ENCODE peak calls at places on chromosome 7, in seven cellular contexts. J, P, I, Z, S, G and N are unnamed samples.

GRCh38 chr7:24778543-24779282 is 21.4 kb upstream of the GSDME start:
- DNase-seq in J (peak), P (no peak), I (no peak), Z (no peak), S (peak), G (no peak), N (no peak)

GRCh38 chr7:107969856-107970255 is 33.1 kb downstream of the LAMB1 start:
- DNase-seq in J (no peak), P (no peak), I (no peak), Z (no peak), S (no peak), G (no peak), N (peak)

GRCh38 chr7:128948312-128948973 is 10.7 kb downstream of the IRF5 start:
- DNase-seq in J (no peak), P (no peak), I (no peak), Z (no peak), S (no peak), G (no peak), N (no peak)

GRCh38 chr7:32937344-32938174 is 19.7 kb upstream of the FKBP9 start:
- DNase-seq in J (no peak), P (peak), I (no peak), Z (no peak), S (no peak), G (no peak), N (peak)

GRCh38 chr7:118148930-118149329 is 35.0 kb upstream of the LSM8 start:
- DNase-seq in J (no peak), P (no peak), I (peak), Z (no peak), S (no peak), G (no peak), N (no peak)

GRCh38 chr7:78578701-78579100 is 780.1 kb downstream of the PHTF2 start:
- DNase-seq in J (no peak), P (no peak), I (no peak), Z (no peak), S (no peak), G (no peak), N (no peak)

GRCh38 chr7:15725036-15725435 is 38.6 kb upstream of the MEOX2 start:
- DNase-seq in J (no peak), P (no peak), I (no peak), Z (no peak), S (no peak), G (no peak), N (no peak)

GRCh38 chr7:36036590-36036989 is 116.5 kb upstream of the EEPD1 start:
- DNase-seq in J (no peak), P (no peak), I (peak), Z (no peak), S (no peak), G (no peak), N (no peak)

GRCh38 chr7:112122144-112122543 is 84.1 kb downstream of the DOCK4 start:
- DNase-seq in J (no peak), P (no peak), I (no peak), Z (no peak), S (no peak), G (no peak), N (no peak)

GRCh38 chr7:22129166-22129565 is 183.5 kb upstream of the CDCA7L start:
- DNase-seq in J (no peak), P (no peak), I (no peak), Z (no peak), S (no peak), G (no peak), N (no peak)

GRCh38 chr7:106329971-106330733 is 45.4 kb upstream of the NAMPT start:
- DNase-seq in J (no peak), P (no peak), I (no peak), Z (no peak), S (peak), G (no peak), N (no peak)

GRCh38 chr7:142168746-142169145 is 57.2 kb downstream of the MGAM2 start:
- DNase-seq in J (no peak), P (no peak), I (peak), Z (no peak), S (no peak), G (no peak), N (no peak)

GRCh38 chr7:36668080-36668479 is 56.2 kb downstream of the AOAH start:
- DNase-seq in J (no peak), P (no peak), I (no peak), Z (no peak), S (no peak), G (no peak), N (no peak)

GRCh38 chr7:104816537-104816936 is 197.5 kb upstream of the KMT2E start:
- DNase-seq in J (no peak), P (no peak), I (no peak), Z (no peak), S (no peak), G (no peak), N (no peak)

GRCh38 chr7:47132471-47132870 is 449.4 kb downstream of the TNS3 start:
- DNase-seq in J (no peak), P (no peak), I (no peak), Z (no peak), S (no peak), G (no peak), N (no peak)

GRCh38 chr7:5143935-5144903 is 45.8 kb upstream of the WIPI2 start:
- DNase-seq in J (peak), P (no peak), I (no peak), Z (peak), S (no peak), G (peak), N (no peak)

GRCh38 chr7:17123020-17123419 is 175.4 kb upstream of the AHR start:
- DNase-seq in J (no peak), P (no peak), I (no peak), Z (no peak), S (peak), G (no peak), N (no peak)

GRCh38 chr7:18509491-18509890 is 13.9 kb downstream of the HDAC9 start:
- DNase-seq in J (no peak), P (no peak), I (no peak), Z (no peak), S (no peak), G (no peak), N (no peak)

GRCh38 chr7:134690016-134690415 is 43.4 kb downstream of the BPGM start:
- DNase-seq in J (no peak), P (peak), I (peak), Z (no peak), S (peak), G (no peak), N (peak)

GRCh38 chr7:101522021-101522420 is 107.1 kb downstream of the MYL10 start:
- DNase-seq in J (no peak), P (no peak), I (no peak), Z (no peak), S (no peak), G (no peak), N (no peak)

GRCh38 chr7:7201583-7202374 is 19.4 kb downstream of the C1GALT1 start:
- DNase-seq in J (peak), P (no peak), I (peak), Z (no peak), S (no peak), G (peak), N (no peak)

GRCh38 chr7:115747174-115747573 is 283.4 kb downstream of the TFEC start:
- DNase-seq in J (peak), P (no peak), I (peak), Z (no peak), S (no peak), G (no peak), N (no peak)

GRCh38 chr7:39745320-39745719 is 121.9 kb downstream of the RALA start:
- DNase-seq in J (no peak), P (no peak), I (peak), Z (no peak), S (no peak), G (no peak), N (no peak)

GRCh38 chr7:45890902-45891461 is 2.7 kb downstream of the IGFBP1 start:
- DNase-seq in J (no peak), P (no peak), I (peak), Z (no peak), S (peak), G (no peak), N (peak)

GRCh38 chr7:1741751-1742554 is 71.9 kb downstream of the ELFN1 start:
- DNase-seq in J (peak), P (no peak), I (peak), Z (no peak), S (no peak), G (no peak), N (no peak)

GRCh38 chr7:94512735-94513564 is 3.3 kb downstream of the CASD1 start:
- DNase-seq in J (no peak), P (peak), I (no peak), Z (no peak), S (no peak), G (no peak), N (no peak)

GRCh38 chr7:13279854-13280435 is 592.5 kb downstream of the ARL4A start:
- DNase-seq in J (no peak), P (peak), I (peak), Z (no peak), S (no peak), G (no peak), N (peak)

GRCh38 chr7:79420464-79420863 is 33.0 kb downstream of the MAGI2 start:
- DNase-seq in J (no peak), P (no peak), I (peak), Z (no peak), S (peak), G (no peak), N (no peak)

GRCh38 chr7:157485361-157485831 is 148.6 kb downstream of the DNAJB6 start:
- DNase-seq in J (no peak), P (no peak), I (no peak), Z (no peak), S (no peak), G (peak), N (no peak)